ENCODE peak calls at places on chromosomes 3 and 15, in nine cellular contexts. L is breast epithelium; H is NCI-H1105 treated with DMSO at 0.1 percent for 48 hours; Z is effector CD4-positive, alpha-beta T cell; N is bronchial epithelial cell; M is heart left ventricle; A is memory B cell; B is NCI-H1694 treated with DMSO at 0.1 percent for 48 hours; D is fibroblast of lung. X is an unnamed sample.

GRCh38 chr15:70095387-70096214 is 2.1 kb downstream of the TLE3 start:
- DNase-seq in L (no peak), H (peak; percentile 27), Z (peak; percentile 39), N (no peak), M (peak; percentile 37), A (peak; percentile 79), B (no peak), D (no peak), X (peak; percentile 26)

GRCh38 chr3:160193644-160194192 is 31.5 kb upstream of the C3orf80 start:
- DNase-seq in L (no peak), H (peak; percentile 4), Z (no peak), N (no peak), M (no peak), A (no peak), B (no peak), D (no peak), X (no peak)

GRCh38 chr3:164194842-164195241 is 883.5 kb downstream of the SI start:
- DNase-seq in L (no peak), H (no peak), Z (no peak), N (no peak), M (no peak), A (no peak), B (no peak), D (no peak), X (no peak)

GRCh38 chr15:80251505-80252280 is at the start of gene CTXND1:
- DNase-seq in L (no peak), H (no peak), Z (no peak), N (no peak), M (no peak), A (no peak), B (peak; percentile 3), D (no peak), X (no peak)

GRCh38 chr3:9808345-9809037 is 1.6 kb upstream of the TTLL3 start:
- DNase-seq in L (no peak), H (peak; percentile 33), Z (peak; percentile 42), N (peak; percentile 62), M (no peak), A (peak; percentile 39), B (no peak), D (peak; percentile 22), X (no peak)

GRCh38 chr3:22474706-22475470 is 723.9 kb upstream of the ZNF385D start:
- DNase-seq in L (no peak), H (no peak), Z (no peak), N (no peak), M (peak; percentile 25), A (no peak), B (no peak), D (peak; percentile 71), X (no peak)

GRCh38 chr3:142279965-142280590 is 54.7 kb upstream of the GK5 start:
- DNase-seq in L (no peak), H (peak; percentile 90), Z (peak; percentile 12), N (peak; percentile 69), M (peak; percentile 32), A (peak; percentile 48), B (peak; percentile 86), D (peak; percentile 89), X (peak; percentile 35)

GRCh38 chr15:75214293-75215096 is 12.8 kb downstream of the C15orf39 start:
- DNase-seq in L (no peak), H (no peak), Z (no peak), N (no peak), M (no peak), A (no peak), B (no peak), D (no peak), X (no peak)

GRCh38 chr15:78679089-78679511 is 38.1 kb upstream of the CHRNB4 start:
- DNase-seq in L (no peak), H (no peak), Z (no peak), N (no peak), M (no peak), A (no peak), B (no peak), D (no peak), X (no peak)

GRCh38 chr15:57522148-57522547 is 69.6 kb upstream of the MYZAP start:
- DNase-seq in L (no peak), H (no peak), Z (no peak), N (no peak), M (peak; percentile 59), A (no peak), B (no peak), D (no peak), X (no peak)

GRCh38 chr3:175426805-175427204 is 567.7 kb downstream of the NAALADL2 start:
- DNase-seq in L (no peak), H (no peak), Z (no peak), N (peak; percentile 64), M (no peak), A (no peak), B (no peak), D (no peak), X (no peak)

GRCh38 chr3:141825216-141826011 is 51.0 kb upstream of the ATP1B3 start:
- DNase-seq in L (no peak), H (no peak), Z (no peak), N (no peak), M (no peak), A (no peak), B (no peak), D (no peak), X (no peak)

X was measured in activated T-cell treated with anti-CD3 and anti-CD28 coated beads for 24 hours.